ENCODE peak calls at places on chromosome 18, in six cellular contexts. One of them, this sample, is unnamed.

GRCh38 chr18:60193780-60194179 is 178.8 kb downstream of the MC4R start:
- DNase-seq in dorsolateral prefrontal cortex: no peak
- DNase-seq in astrocyte of the spinal cord: no peak
- DNase-seq in PC-9: no peak
- DNase-seq in left ventricle myocardium inferior: no peak
- DNase-seq in GM19239: no peak
- DNase-seq in this sample: no peak

GRCh38 chr18:35378206-35378795 is 1.2 kb upstream of the ZNF396 start:
- DNase-seq in dorsolateral prefrontal cortex: no peak
- DNase-seq in astrocyte of the spinal cord: peak; percentile 10
- DNase-seq in PC-9: no peak
- DNase-seq in left ventricle myocardium inferior: no peak
- DNase-seq in GM19239: no peak
- DNase-seq in this sample: no peak

GRCh38 chr18:70243131-70243530 is 37.6 kb upstream of the RTTN start:
- DNase-seq in dorsolateral prefrontal cortex: no peak
- DNase-seq in astrocyte of the spinal cord: peak; percentile 14
- DNase-seq in PC-9: peak; percentile 89
- DNase-seq in left ventricle myocardium inferior: no peak
- DNase-seq in GM19239: no peak
- DNase-seq in this sample: peak; percentile 55

GRCh38 chr18:21053127-21053526 is 58.5 kb downstream of the ROCK1 start:
- DNase-seq in dorsolateral prefrontal cortex: no peak
- DNase-seq in astrocyte of the spinal cord: peak; percentile 86
- DNase-seq in PC-9: peak; percentile 44
- DNase-seq in left ventricle myocardium inferior: no peak
- DNase-seq in GM19239: no peak
- DNase-seq in this sample: no peak

GRCh38 chr18:2776596-2776995 is 70.2 kb upstream of the EMILIN2 start:
- DNase-seq in dorsolateral prefrontal cortex: no peak
- DNase-seq in astrocyte of the spinal cord: no peak
- DNase-seq in PC-9: no peak
- DNase-seq in left ventricle myocardium inferior: no peak
- DNase-seq in GM19239: no peak
- DNase-seq in this sample: no peak

GRCh38 chr18:46771141-46771540 is 14.3 kb upstream of the ST8SIA5 start:
- DNase-seq in dorsolateral prefrontal cortex: peak; percentile 44
- DNase-seq in astrocyte of the spinal cord: peak; percentile 16
- DNase-seq in PC-9: no peak
- DNase-seq in left ventricle myocardium inferior: no peak
- DNase-seq in GM19239: no peak
- DNase-seq in this sample: no peak

GRCh38 chr18:79528846-79529245 is 133.1 kb downstream of the NFATC1 start:
- DNase-seq in dorsolateral prefrontal cortex: peak; percentile 70
- DNase-seq in astrocyte of the spinal cord: peak; percentile 76
- DNase-seq in PC-9: peak; percentile 43
- DNase-seq in left ventricle myocardium inferior: peak; percentile 54
- DNase-seq in GM19239: peak; percentile 86
- DNase-seq in this sample: peak; percentile 21

GRCh38 chr18:32362484-32362883 is 108.2 kb downstream of the GAREM1 start:
- DNase-seq in dorsolateral prefrontal cortex: no peak
- DNase-seq in astrocyte of the spinal cord: no peak
- DNase-seq in PC-9: peak; percentile 91
- DNase-seq in left ventricle myocardium inferior: no peak
- DNase-seq in GM19239: no peak
- DNase-seq in this sample: no peak

GRCh38 chr18:54140641-54141040 is 83.8 kb downstream of the MBD2 start:
- DNase-seq in dorsolateral prefrontal cortex: no peak
- DNase-seq in astrocyte of the spinal cord: peak; percentile 68
- DNase-seq in PC-9: no peak
- DNase-seq in left ventricle myocardium inferior: no peak
- DNase-seq in GM19239: no peak
- DNase-seq in this sample: no peak

GRCh38 chr18:3525870-3526420 is 76.0 kb downstream of the TGIF1 start:
- DNase-seq in dorsolateral prefrontal cortex: peak; percentile 63
- DNase-seq in astrocyte of the spinal cord: peak; percentile 34
- DNase-seq in PC-9: no peak
- DNase-seq in left ventricle myocardium inferior: no peak
- DNase-seq in GM19239: peak; percentile 18
- DNase-seq in this sample: no peak

GRCh38 chr18:5972298-5972697 is 77.0 kb upstream of the TMEM200C start:
- DNase-seq in dorsolateral prefrontal cortex: no peak
- DNase-seq in astrocyte of the spinal cord: no peak
- DNase-seq in PC-9: no peak
- DNase-seq in left ventricle myocardium inferior: peak; percentile 62
- DNase-seq in GM19239: no peak
- DNase-seq in this sample: no peak

GRCh38 chr18:413263-413662 is 87.2 kb downstream of the COLEC12 start:
- DNase-seq in dorsolateral prefrontal cortex: no peak
- DNase-seq in astrocyte of the spinal cord: peak; percentile 25
- DNase-seq in PC-9: no peak
- DNase-seq in left ventricle myocardium inferior: no peak
- DNase-seq in GM19239: no peak
- DNase-seq in this sample: no peak

GRCh38 chr18:28067346-28067745 is 109.6 kb downstream of the CDH2 start:
- DNase-seq in dorsolateral prefrontal cortex: no peak
- DNase-seq in astrocyte of the spinal cord: no peak
- DNase-seq in PC-9: no peak
- DNase-seq in left ventricle myocardium inferior: no peak
- DNase-seq in GM19239: no peak
- DNase-seq in this sample: no peak

GRCh38 chr18:6476201-6476600 is 61.5 kb upstream of the L3MBTL4 start:
- DNase-seq in dorsolateral prefrontal cortex: no peak
- DNase-seq in astrocyte of the spinal cord: no peak
- DNase-seq in PC-9: no peak
- DNase-seq in left ventricle myocardium inferior: no peak
- DNase-seq in GM19239: no peak
- DNase-seq in this sample: no peak

GRCh38 chr18:37985126-37985525 is 419.5 kb upstream of the CELF4 start:
- DNase-seq in dorsolateral prefrontal cortex: no peak
- DNase-seq in astrocyte of the spinal cord: no peak
- DNase-seq in PC-9: no peak
- DNase-seq in left ventricle myocardium inferior: no peak
- DNase-seq in GM19239: no peak
- DNase-seq in this sample: no peak

GRCh38 chr18:42156266-42156665 is 201.2 kb downstream of the PIK3C3 start:
- DNase-seq in dorsolateral prefrontal cortex: no peak
- DNase-seq in astrocyte of the spinal cord: peak; percentile 2
- DNase-seq in PC-9: no peak
- DNase-seq in left ventricle myocardium inferior: no peak
- DNase-seq in GM19239: no peak
- DNase-seq in this sample: no peak

GRCh38 chr18:12993439-12993838 is 2.3 kb downstream of the CEP192 start:
- DNase-seq in dorsolateral prefrontal cortex: no peak
- DNase-seq in astrocyte of the spinal cord: no peak
- DNase-seq in PC-9: no peak
- DNase-seq in left ventricle myocardium inferior: no peak
- DNase-seq in GM19239: no peak
- DNase-seq in this sample: no peak

GRCh38 chr18:3540805-3541548 is 91.0 kb downstream of the TGIF1 start:
- DNase-seq in dorsolateral prefrontal cortex: no peak
- DNase-seq in astrocyte of the spinal cord: no peak
- DNase-seq in PC-9: peak; percentile 81
- DNase-seq in left ventricle myocardium inferior: no peak
- DNase-seq in GM19239: no peak
- DNase-seq in this sample: no peak

GRCh38 chr18:24270358-24270936 is 127.2 kb downstream of the OSBPL1A start:
- DNase-seq in dorsolateral prefrontal cortex: no peak
- DNase-seq in astrocyte of the spinal cord: peak; percentile 15
- DNase-seq in PC-9: no peak
- DNase-seq in left ventricle myocardium inferior: no peak
- DNase-seq in GM19239: no peak
- DNase-seq in this sample: no peak

GRCh38 chr18:8329186-8329771 is 280.0 kb upstream of the RAB12 start:
- DNase-seq in dorsolateral prefrontal cortex: no peak
- DNase-seq in astrocyte of the spinal cord: peak; percentile 67
- DNase-seq in PC-9: peak; percentile 94
- DNase-seq in left ventricle myocardium inferior: no peak
- DNase-seq in GM19239: no peak
- DNase-seq in this sample: no peak

GRCh38 chr18:55264108-55264507 is 304.8 kb upstream of the CCDC68 start:
- DNase-seq in dorsolateral prefrontal cortex: no peak
- DNase-seq in astrocyte of the spinal cord: peak; percentile 61
- DNase-seq in PC-9: no peak
- DNase-seq in left ventricle myocardium inferior: no peak
- DNase-seq in GM19239: no peak
- DNase-seq in this sample: no peak

GRCh38 chr18:28805491-28805890 is 628.6 kb upstream of the CDH2 start:
- DNase-seq in dorsolateral prefrontal cortex: no peak
- DNase-seq in astrocyte of the spinal cord: no peak
- DNase-seq in PC-9: no peak
- DNase-seq in left ventricle myocardium inferior: no peak
- DNase-seq in GM19239: no peak
- DNase-seq in this sample: no peak